ENCODE peak calls at places on chromosome 20, in eight cellular contexts. J, P, U, H, N, O, K and B are unnamed samples.

GRCh38 chr20:64099086-64099786 is 8.1 kb downstream of the NPBWR2 start:
- DNase-seq in N (no peak), K (no peak), O (no peak), P (no peak), J (no peak), H (no peak), U (no peak), B (no peak)

GRCh38 chr20:15022921-15023320 is 685.5 kb upstream of the FLRT3 start:
- DNase-seq in O (no peak), P (no peak), J (no peak), U (no peak), K (no peak), N (no peak), H (no peak), B (no peak)

GRCh38 chr20:62129731-62130531 is 7.7 kb downstream of the LSM14B start:
- DNase-seq in O (no peak), P (no peak), J (no peak), H (no peak), U (no peak), K (no peak), N (no peak), B (no peak)

GRCh38 chr20:779771-780170 is 11.5 kb upstream of the SLC52A3 start:
- DNase-seq in K (no peak), J (no peak), P (no peak), U (peak; percentile 50), H (no peak), N (no peak), O (no peak), B (no peak)

GRCh38 chr20:51369503-51369902 is 173.0 kb downstream of the NFATC2 start:
- DNase-seq in U (no peak), N (no peak), K (no peak), P (no peak), O (no peak), J (no peak), H (no peak), B (no peak)

GRCh38 chr20:25281541-25281991 is 33.7 kb downstream of the PYGB start:
- DNase-seq in K (peak; percentile 13), U (peak; percentile 38), P (no peak), J (peak; percentile 60), O (no peak), H (no peak), N (no peak), B (no peak)

GRCh38 chr20:45347936-45348809 is at the start of gene SDC4:
- DNase-seq in N (no peak), P (peak; percentile 60), O (peak; percentile 69), J (no peak), K (peak; percentile 68), U (peak; percentile 80), H (no peak), B (peak; percentile 61)

GRCh38 chr20:5331340-5331739 is 14.6 kb upstream of the PROKR2 start:
- DNase-seq in J (no peak), O (no peak), U (no peak), H (no peak), P (no peak), N (no peak), K (no peak), B (no peak)

GRCh38 chr20:45070932-45071632 is 29.8 kb downstream of the KCNS1 start:
- DNase-seq in K (no peak), N (no peak), H (no peak), P (no peak), J (no peak), O (peak; percentile 69), U (no peak), B (no peak)

GRCh38 chr20:62776692-62777527 is 19.4 kb upstream of the MRGBP start:
- DNase-seq in O (no peak), H (no peak), U (peak; percentile 60), K (no peak), J (peak; percentile 89), P (no peak), N (no peak), B (no peak)

GRCh38 chr20:23656372-23656771 is 18.6 kb upstream of the CST3 start:
- DNase-seq in U (no peak), P (no peak), K (no peak), N (no peak), O (no peak), J (no peak), H (no peak), B (no peak)

GRCh38 chr20:35133006-35133405 is 14.1 kb downstream of the EDEM2 start:
- DNase-seq in K (no peak), H (no peak), O (no peak), U (no peak), J (no peak), N (no peak), P (no peak), B (no peak)

GRCh38 chr20:40677343-40677924 is 11.6 kb downstream of the MAFB start:
- DNase-seq in O (no peak), K (no peak), U (no peak), H (no peak), J (no peak), N (no peak), P (no peak), B (no peak)

GRCh38 chr20:19486448-19486847 is 271.6 kb upstream of the RIN2 start:
- DNase-seq in H (no peak), N (no peak), K (no peak), U (no peak), O (no peak), J (no peak), P (no peak), B (no peak)

GRCh38 chr20:19482726-19483125 is 270.3 kb downstream of the SLC24A3 start:
- DNase-seq in U (no peak), J (no peak), O (no peak), P (no peak), H (no peak), K (no peak), N (no peak), B (no peak)

GRCh38 chr20:19483309-19483708 is 270.9 kb downstream of the SLC24A3 start:
- DNase-seq in N (no peak), J (no peak), H (no peak), O (no peak), U (no peak), K (no peak), P (no peak), B (no peak)

GRCh38 chr20:19491241-19491640 is 266.8 kb upstream of the RIN2 start:
- DNase-seq in N (no peak), U (no peak), H (no peak), P (no peak), J (no peak), O (no peak), K (no peak), B (no peak)

GRCh38 chr20:19487420-19487819 is 270.6 kb upstream of the RIN2 start:
- DNase-seq in H (no peak), U (no peak), J (no peak), N (no peak), K (no peak), P (no peak), O (no peak), B (no peak)
- H3K27me3 ChIP-seq in H (no peaks in the 10 kb centered on the region), U (no peaks in the 10 kb centered on the region), J (peaks cover 3% of the 10 kb centered on the region), N (no peaks in the 10 kb centered on the region), K (no peaks in the 10 kb centered on the region), P (no peaks in the 10 kb centered on the region), O (no peaks in the 10 kb centered on the region), B (peaks cover 3% of the 10 kb centered on the region)

GRCh38 chr20:31746068-31746878 is 7.2 kb downstream of the TPX2 start:
- DNase-seq in K (no peak), P (no peak), J (no peak), U (no peak), H (no peak), N (no peak), O (no peak), B (no peak)

GRCh38 chr20:31749223-31749622 is 10.1 kb downstream of the TPX2 start:
- DNase-seq in N (no peak), J (no peak), H (no peak), P (no peak), K (no peak), U (no peak), O (no peak), B (no peak)

GRCh38 chr20:31747640-31748039 is 8.6 kb downstream of the TPX2 start:
- DNase-seq in P (no peak), J (no peak), K (no peak), H (no peak), O (peak; percentile 72), N (no peak), U (no peak), B (peak; percentile 8)

GRCh38 chr20:31751126-31751525 is 12.0 kb downstream of the TPX2 start:
- DNase-seq in J (no peak), P (no peak), K (no peak), H (no peak), U (no peak), N (no peak), O (peak; percentile 90), B (peak; percentile 37)
- H3K27ac ChIP-seq in J (no peak overlapping the region), P (no peak overlapping the region), K (no peak overlapping the region), H (no peak overlapping the region), U (no peak overlapping the region), N (no peak overlapping the region), O (no peak overlapping the region), B (peak overlapping the region; percentile 33)

GRCh38 chr20:57830515-57830895 is 120.7 kb upstream of the PMEPA1 start:
- DNase-seq in K (no peak), J (no peak), O (no peak), N (no peak), P (no peak), U (no peak), H (no peak), B (no peak)
- H3K27me3 ChIP-seq in K (no peaks in the 10 kb centered on the region), J (peaks cover 16% of the 10 kb centered on the region), O (peaks cover 4% of the 10 kb centered on the region), N (no peaks in the 10 kb centered on the region), P (no peaks in the 10 kb centered on the region), U (peaks cover 20% of the 10 kb centered on the region), H (no peaks in the 10 kb centered on the region), B (no peaks in the 10 kb centered on the region)

GRCh38 chr20:57291003-57291402 is 24.6 kb upstream of the BMP7 start:
- DNase-seq in O (no peak), P (no peak), J (no peak), K (no peak), N (no peak), H (no peak), U (no peak), B (no peak)
- H3K27ac ChIP-seq in O (no peak overlapping the region), P (no peak overlapping the region), J (no peak overlapping the region), K (no peak overlapping the region), N (no peak overlapping the region), H (no peak overlapping the region), U (no peak overlapping the region), B (no peak overlapping the region)

DNA sequence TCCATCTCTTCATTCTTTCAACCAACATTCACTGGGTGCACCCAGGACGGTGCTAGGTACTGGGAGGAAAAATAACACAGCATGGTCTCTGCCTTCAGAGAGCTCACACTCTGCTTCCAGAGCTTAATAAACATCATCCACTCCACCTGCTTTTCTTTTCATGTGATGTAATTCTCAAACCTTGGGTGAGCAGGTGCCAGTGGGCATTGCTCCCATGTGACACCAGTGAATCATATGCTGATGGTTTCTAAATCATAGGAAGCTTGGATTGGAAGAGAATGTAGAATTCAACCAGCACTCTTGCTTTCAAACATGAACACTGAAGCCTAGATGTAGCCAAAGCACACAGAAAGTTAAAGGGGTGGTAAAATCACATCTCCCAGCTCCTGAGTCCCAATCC is 189.8 kb downstream of the FOXA2 start:
- DNase-seq in J (no peak), P (no peak), U (no peak), H (no peak), K (no peak), O (no peak), N (no peak), B (no peak)
- H3K27me3 ChIP-seq in J (peaks cover 17% of the 10 kb centered on the region), P (no peaks in the 10 kb centered on the region), U (peaks cover 20% of the 10 kb centered on the region), H (no peaks in the 10 kb centered on the region), K (no peaks in the 10 kb centered on the region), O (peaks cover 48% of the 10 kb centered on the region), N (no peaks in the 10 kb centered on the region), B (no peaks in the 10 kb centered on the region)

GRCh38 chr20:50165687-50166554 is 12.4 kb upstream of the PEDS1 start:
- DNase-seq in N (peak; percentile 22), K (peak; percentile 95), J (peak; percentile 80), P (peak; percentile 97), U (peak; percentile 95), O (peak; percentile 100), H (peak; percentile 75), B (peak; percentile 92)
- H3K27ac ChIP-seq in N (no peak overlapping the region), K (peak overlapping the region; percentile 69), J (no peak overlapping the region), P (peak overlapping the region; percentile 96), U (peak overlapping the region; percentile 81), O (peak overlapping the region; percentile 79), H (peak overlapping the region; percentile 79), B (peak overlapping the region; percentile 87)